ENCODE peak calls at places on chromosomes 13 and 19, in six cellular contexts. X is A549, M is stomach, P is body of pancreas, W is lower leg skin, O is psoas muscle. I is an unnamed sample.

GRCh38 chr19:10419200-10419645 is 1.1 kb upstream of the PDE4A start:
- DNase-seq in P (no peak), O (peak), M (no peak), X (peak), W (no peak), I (no peak)

GRCh38 chr13:96089749-96090239 is at the start of gene HS6ST3:
- DNase-seq in O (peak), X (peak), W (no peak), M (peak), P (peak), I (peak)

GRCh38 chr13:94369862-94370491 is 109.5 kb downstream of the DCT start:
- DNase-seq in P (no peak), W (no peak), X (no peak), M (no peak), O (no peak), I (no peak)

GRCh38 chr13:101019126-101019525 is 344.5 kb upstream of the TMTC4 start:
- DNase-seq in O (no peak), M (no peak), X (no peak), P (no peak), W (no peak), I (no peak)

GRCh38 chr19:16737909-16738308 is 18.3 kb downstream of the NWD1 start:
- DNase-seq in O (no peak), P (no peak), W (no peak), X (no peak), M (no peak), I (no peak)

GRCh38 chr13:73090116-73090811 is 31.5 kb downstream of the KLF5 start:
- DNase-seq in X (peak), W (no peak), P (no peak), M (peak), O (no peak), I (no peak)

GRCh38 chr13:91135376-91135775 is 212.1 kb upstream of the MIR17HG start:
- DNase-seq in P (no peak), M (no peak), O (no peak), W (no peak), X (no peak), I (no peak)

GRCh38 chr19:50667759-50668231 is 18.6 kb downstream of the C19orf81 start:
- DNase-seq in P (no peak), M (no peak), X (no peak), W (no peak), O (no peak), I (no peak)

GRCh38 chr19:45492627-45493470 is 4.0 kb downstream of the RTN2 start:
- DNase-seq in X (peak), P (no peak), W (no peak), O (peak), M (no peak), I (no peak)

GRCh38 chr13:94479559-94480095 is at the start of gene DCT:
- DNase-seq in P (no peak), O (no peak), M (no peak), X (no peak), W (no peak), I (no peak)

GRCh38 chr19:50427997-50428425 is 4.7 kb upstream of the MYBPC2 start:
- DNase-seq in O (peak), X (no peak), P (peak), M (peak), W (peak), I (peak)

GRCh38 chr19:49150106-49150943 is 4.9 kb downstream of the HRC start:
- DNase-seq in O (peak), M (peak), W (peak), P (peak), X (peak), I (peak)

GRCh38 chr13:20414475-20415287 is 111.0 kb downstream of the CRYL1 start:
- DNase-seq in X (no peak), P (no peak), O (no peak), M (no peak), W (no peak), I (no peak)

GRCh38 chr13:32905063-32905863 is 111.0 kb upstream of the KL start:
- DNase-seq in X (no peak), M (no peak), O (no peak), P (no peak), W (no peak), I (no peak)

GRCh38 chr19:14674764-14675163 is at the start of gene ADGRE3:
- DNase-seq in W (no peak), X (no peak), O (no peak), P (no peak), M (no peak), I (no peak)

GRCh38 chr19:32416749-32417469 is 11.3 kb downstream of the DPY19L3 start:
- DNase-seq in M (no peak), P (no peak), O (no peak), X (no peak), W (no peak), I (no peak)

GRCh38 chr13:104140557-104140956 is 1074.3 kb upstream of the SLC10A2 start:
- DNase-seq in X (no peak), W (no peak), O (no peak), M (no peak), P (no peak), I (no peak)

GRCh38 chr13:101416181-101417042 is at the start of gene NALCN:
- DNase-seq in M (no peak), X (peak), O (peak), W (no peak), P (peak), I (peak)

GRCh38 chr19:10418281-10419199 is 1.8 kb upstream of the PDE4A start:
- DNase-seq in P (no peak), W (no peak), M (no peak), X (peak), O (no peak), I (no peak)

GRCh38 chr13:113816925-113817859 is 46.7 kb downstream of the GAS6 start:
- DNase-seq in M (peak), W (peak), P (peak), X (peak), O (peak), I (peak)

GRCh38 chr19:42132851-42133528 is 744 bp upstream of the POU2F2 start:
- DNase-seq in W (peak), O (peak), X (peak), M (peak), P (peak), I (peak)

GRCh38 chr19:19649580-19649995 is 6.1 kb upstream of the GMIP start:
- DNase-seq in W (no peak), O (no peak), X (no peak), P (no peak), M (no peak), I (no peak)

GRCh38 chr19:31232220-31232619 is 117.0 kb downstream of the TSHZ3 start:
- DNase-seq in P (no peak), W (no peak), M (no peak), O (no peak), X (no peak), I (no peak)
- TF ChIP-seq CTCF in P (no peak), W (no peak), M (no peak), O (no peak), X (no peak), I (peak)

GRCh38 chr13:45464687-45465453 is at the start of gene COG3:
- DNase-seq in O (peak), W (peak), M (peak), P (peak), X (peak), I (peak)
- TF ChIP-seq CTCF in O (peak), W (no peak), M (peak), P (peak), X (no peak), I (peak)

DNA sequence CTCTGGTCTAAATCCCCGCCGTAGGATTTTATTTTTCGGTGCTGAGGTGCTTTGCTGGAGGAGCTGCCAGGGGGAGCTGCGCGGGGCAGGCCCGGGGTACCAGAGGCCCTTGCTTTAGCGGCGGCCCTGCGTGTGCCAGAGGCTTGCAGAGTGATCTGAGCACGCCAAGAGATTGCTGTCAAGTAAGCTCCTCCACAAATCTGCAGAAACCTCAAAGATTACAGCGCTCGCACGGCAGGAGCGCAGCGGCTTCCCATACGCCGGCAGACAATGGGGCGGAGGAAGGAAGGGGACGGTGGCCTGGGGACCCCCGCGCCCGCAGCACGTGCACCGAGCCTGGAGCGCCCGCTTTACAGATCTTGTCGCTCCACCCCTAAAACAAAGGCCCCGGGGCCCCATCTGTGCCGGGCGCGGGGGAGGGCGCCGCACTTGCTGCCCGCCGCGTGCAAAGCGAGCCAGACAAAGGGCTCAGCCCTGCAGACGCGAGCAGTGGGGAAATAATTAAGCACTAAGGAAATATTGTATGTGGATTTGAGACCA is 9.1 kb upstream of the C19orf12 start:
- DNase-seq in M (no peak), O (no peak), P (no peak), W (no peak), X (no peak), I (no peak)
- TF ChIP-seq CTCF in M (no peak), O (no peak), P (no peak), W (no peak), X (no peak), I (peak)

GRCh38 chr19:38478273-38478971 is 44.9 kb downstream of the RYR1 start:
- DNase-seq in W (no peak), X (peak), O (no peak), M (no peak), P (no peak), I (no peak)
- TF ChIP-seq CTCF in W (no peak), X (peak), O (no peak), M (no peak), P (no peak), I (peak)

DNA sequence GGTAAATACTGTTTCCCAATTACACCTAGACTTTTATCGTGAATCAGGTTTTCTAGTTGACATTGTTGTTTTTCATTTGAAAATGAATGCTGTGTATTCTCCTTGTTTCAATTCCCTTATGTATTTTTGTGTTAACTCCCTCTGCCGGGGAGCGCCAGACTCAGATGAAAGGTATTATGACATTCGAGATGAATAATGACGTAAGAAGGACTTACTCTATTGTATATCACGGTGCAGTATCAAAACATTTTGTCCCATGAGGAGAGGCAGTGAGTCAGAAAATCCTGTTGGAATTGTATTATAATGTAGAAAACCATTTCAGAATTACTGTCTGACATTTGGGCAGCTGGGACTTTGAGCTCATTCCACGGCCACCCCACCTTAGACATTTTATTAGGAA is 61.6 kb downstream of the LRCH1 start:
- DNase-seq in M (no peak), X (peak), O (no peak), W (no peak), P (no peak), I (no peak)
- TF ChIP-seq CTCF in M (no peak), X (peak), O (no peak), W (no peak), P (no peak), I (no peak)

GRCh38 chr19:57632987-57633831 is at the start of gene ZNF211:
- DNase-seq in M (peak), P (peak), O (peak), W (peak), X (peak), I (peak)
- TF ChIP-seq CTCF in M (no peak), P (no peak), O (no peak), W (no peak), X (no peak), I (no peak)

GRCh38 chr19:37885392-37885791 is 21.0 kb downstream of the WDR87 start:
- DNase-seq in X (peak), P (no peak), W (no peak), O (no peak), M (no peak), I (no peak)
- TF ChIP-seq CTCF in X (no peak), P (no peak), W (no peak), O (no peak), M (no peak), I (peak)

GRCh38 chr19:7861619-7862412 is 12.4 kb downstream of the PRR36 start:
- DNase-seq in M (no peak), X (no peak), P (no peak), W (no peak), O (peak), I (no peak)
- TF ChIP-seq CTCF in M (no peak), X (peak), P (no peak), W (no peak), O (no peak), I (peak)

GRCh38 chr19:56106397-56106849 is 14.7 kb downstream of the ZNF787 start:
- DNase-seq in W (no peak), O (no peak), P (no peak), M (peak), X (no peak), I (no peak)
- TF ChIP-seq CTCF in W (no peak), O (no peak), P (no peak), M (no peak), X (no peak), I (no peak)